ENCODE peak calls at places on chromosomes 5 and 9, in eight cellular contexts. G, F, T, L, R, M, A and V are unnamed samples. For H4K20me1, the result is how much of the 10 kb centered on the place peaks cover.

GRCh38 chr5:150044334-150044681 is 42.0 kb downstream of the CSF1R start:
- DNase-seq in G (no peak), F (no peak), T (peak), L (peak), R (no peak), M (no peak), A (no peak), V (no peak)

GRCh38 chr5:88770290-88771257 is 112.4 kb downstream of the MEF2C start:
- DNase-seq in G (no peak), F (no peak), T (peak), L (peak), R (no peak), M (no peak), A (no peak), V (no peak)

GRCh38 chr9:70480405-70480980 is 66.0 kb upstream of the KLF9 start:
- DNase-seq in G (no peak), F (no peak), T (peak), L (peak), R (no peak), M (no peak), A (no peak), V (peak)

GRCh38 chr5:31021181-31021624 is 172.3 kb upstream of the CDH6 start:
- DNase-seq in G (no peak), F (no peak), T (peak), L (peak), R (no peak), M (no peak), A (no peak), V (peak)

GRCh38 chr5:181222630-181223040 is 446 bp upstream of the TRIM41 start:
- DNase-seq in G (no peak), F (no peak), T (no peak), L (no peak), R (no peak), M (no peak), A (no peak), V (no peak)

GRCh38 chr5:108728566-108729305 is 19.0 kb upstream of the FER start:
- DNase-seq in G (no peak), F (peak), T (no peak), L (no peak), R (peak), M (no peak), A (no peak), V (no peak)

GRCh38 chr5:131082034-131082550 is 83.0 kb downstream of the HINT1 start:
- DNase-seq in G (no peak), F (no peak), T (no peak), L (no peak), R (no peak), M (no peak), A (no peak), V (no peak)

GRCh38 chr9:89797970-89798369 is 193.2 kb downstream of the GADD45G start:
- DNase-seq in G (no peak), F (no peak), T (no peak), L (no peak), R (no peak), M (no peak), A (no peak), V (no peak)

GRCh38 chr5:95822038-95822407 is 503 bp downstream of the GLRX start:
- DNase-seq in G (peak), F (peak), T (peak), L (peak), R (peak), M (no peak), A (peak), V (peak)

GRCh38 chr5:170570492-170570891 is 66.7 kb downstream of the KCNIP1 start:
- DNase-seq in G (no peak), F (no peak), T (no peak), L (no peak), R (no peak), M (no peak), A (no peak), V (no peak)

GRCh38 chr5:80220268-80220897 is 35.5 kb downstream of the SERINC5 start:
- DNase-seq in G (no peak), F (no peak), T (peak), L (no peak), R (no peak), M (no peak), A (no peak), V (no peak)

DNA sequence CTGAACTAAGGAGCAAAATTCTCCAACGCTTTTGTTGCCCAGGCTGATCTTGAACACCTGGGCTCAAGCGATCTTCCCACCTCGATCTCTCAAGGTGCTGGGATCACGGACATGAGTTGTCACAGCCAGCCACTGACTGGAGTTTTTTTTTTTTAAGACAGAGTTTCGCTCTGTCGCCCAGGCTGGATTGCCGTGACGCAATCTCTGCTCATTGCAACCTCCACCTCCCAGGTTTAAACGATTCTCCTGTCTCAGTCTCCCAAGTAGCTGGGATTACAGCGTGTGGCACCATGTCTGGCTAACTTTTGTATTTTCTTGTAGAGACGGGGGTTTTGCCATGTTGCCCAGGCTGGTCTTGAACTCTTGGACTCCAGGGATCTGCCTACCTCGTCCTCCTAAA is 58.2 kb downstream of the EHMT1 start:
- DNase-seq in G (no peak), F (no peak), T (no peak), L (no peak), R (no peak), M (no peak), A (no peak), V (no peak)
- H4K20me1 ChIP-seq in G (half or more), F (under half), T (under half), L (half or more), R (under half), M (under half), A (under half), V (half or more)

GRCh38 chr9:95810133-95810532 is 65.4 kb upstream of the ERCC6L2 start:
- DNase-seq in G (no peak), F (no peak), T (no peak), L (no peak), R (no peak), M (no peak), A (peak), V (no peak)

GRCh38 chr9:95810814-95811213 is 64.7 kb upstream of the ERCC6L2 start:
- DNase-seq in G (no peak), F (no peak), T (no peak), L (no peak), R (no peak), M (no peak), A (no peak), V (no peak)

GRCh38 chr9:95807326-95807947 is 68.1 kb upstream of the ERCC6L2 start:
- DNase-seq in G (no peak), F (no peak), T (no peak), L (peak), R (no peak), M (no peak), A (no peak), V (no peak)

GRCh38 chr9:95809686-95810085 is 65.8 kb upstream of the ERCC6L2 start:
- DNase-seq in G (no peak), F (no peak), T (no peak), L (no peak), R (no peak), M (no peak), A (no peak), V (no peak)

DNA sequence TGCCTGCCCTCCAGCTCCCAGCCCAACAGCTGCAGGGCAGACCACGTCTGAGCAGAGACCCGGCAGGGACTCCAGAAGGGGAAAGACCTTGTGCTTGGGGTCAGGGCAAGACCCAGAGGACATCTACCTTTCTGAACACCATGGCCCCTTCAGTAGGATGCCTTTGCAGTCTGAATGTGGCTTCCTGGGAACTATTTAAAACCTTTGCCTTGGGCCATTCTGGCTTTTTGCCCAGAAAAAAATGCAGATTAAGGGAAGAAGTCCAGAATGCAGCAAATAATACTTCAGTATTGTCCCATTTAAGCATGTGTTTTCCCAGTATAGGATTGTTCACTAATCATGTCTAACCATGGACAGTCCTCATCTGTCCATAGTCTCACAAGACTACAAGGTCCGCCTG is 67.5 kb upstream of the ERCC6L2 start:
- DNase-seq in G (no peak), F (no peak), T (peak), L (peak), R (no peak), M (no peak), A (no peak), V (no peak)
- H4K20me1 ChIP-seq in G (under half), F (under half), T (under half), L (under half), R (under half), M (under half), A (under half), V (under half)

GRCh38 chr5:179336126-179336870 is 9.0 kb downstream of the ADAMTS2 start:
- DNase-seq in G (no peak), F (peak), T (no peak), L (no peak), R (no peak), M (no peak), A (no peak), V (no peak)
- H4K20me1 ChIP-seq in G (under half), F (under half), T (under half), L (under half), R (under half), M (under half), A (under half), V (under half)

GRCh38 chr9:134834957-134835419 is 45.6 kb upstream of the FCN2 start:
- DNase-seq in G (no peak), F (no peak), T (no peak), L (no peak), R (no peak), M (no peak), A (no peak), V (no peak)
- H4K20me1 ChIP-seq in G (under half), F (under half), T (under half), L (under half), R (under half), M (under half), A (under half), V (under half)

GRCh38 chr9:14911046-14911445 is 818 bp upstream of the FREM1 start:
- DNase-seq in G (no peak), F (no peak), T (no peak), L (no peak), R (no peak), M (no peak), A (no peak), V (no peak)

GRCh38 chr9:14910178-14910805 is at the start of gene FREM1:
- DNase-seq in G (peak), F (no peak), T (peak), L (no peak), R (no peak), M (no peak), A (no peak), V (peak)

GRCh38 chr9:14909631-14910177 is 524 bp downstream of the FREM1 start:
- DNase-seq in G (no peak), F (no peak), T (no peak), L (no peak), R (no peak), M (no peak), A (no peak), V (no peak)

GRCh38 chr9:14913366-14913765 is 3.1 kb upstream of the FREM1 start:
- DNase-seq in G (no peak), F (no peak), T (no peak), L (no peak), R (no peak), M (no peak), A (no peak), V (no peak)

DNA sequence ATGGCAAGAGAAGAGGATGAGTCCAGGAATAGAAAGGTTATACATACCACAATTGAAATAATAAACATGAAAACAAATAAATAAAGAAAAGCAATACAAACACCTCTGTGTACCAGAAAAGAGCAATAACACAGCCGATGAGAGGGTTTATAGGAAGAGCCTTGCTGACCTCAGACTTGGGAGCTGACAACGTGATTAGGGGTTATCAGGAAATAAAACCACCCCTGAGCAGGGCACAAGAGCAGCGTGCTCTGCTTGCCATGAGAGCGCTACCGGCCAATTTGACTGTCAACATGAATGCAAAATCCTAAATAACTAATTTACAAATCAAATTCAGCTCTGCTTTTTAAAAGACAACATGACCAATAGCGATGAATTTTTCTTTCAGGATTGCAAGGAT is 2.6 kb upstream of the FREM1 start:
- DNase-seq in G (no peak), F (no peak), T (no peak), L (no peak), R (no peak), M (no peak), A (no peak), V (no peak)
- H4K20me1 ChIP-seq in G (under half), F (under half), T (under half), L (under half), R (under half), M (under half), A (under half), V (under half)

GRCh38 chr5:32157078-32157477 is 17.0 kb downstream of the GOLPH3 start:
- DNase-seq in G (no peak), F (no peak), T (no peak), L (no peak), R (no peak), M (no peak), A (no peak), V (no peak)
- H4K20me1 ChIP-seq in G (half or more), F (under half), T (under half), L (half or more), R (half or more), M (under half), A (under half), V (half or more)

DNA sequence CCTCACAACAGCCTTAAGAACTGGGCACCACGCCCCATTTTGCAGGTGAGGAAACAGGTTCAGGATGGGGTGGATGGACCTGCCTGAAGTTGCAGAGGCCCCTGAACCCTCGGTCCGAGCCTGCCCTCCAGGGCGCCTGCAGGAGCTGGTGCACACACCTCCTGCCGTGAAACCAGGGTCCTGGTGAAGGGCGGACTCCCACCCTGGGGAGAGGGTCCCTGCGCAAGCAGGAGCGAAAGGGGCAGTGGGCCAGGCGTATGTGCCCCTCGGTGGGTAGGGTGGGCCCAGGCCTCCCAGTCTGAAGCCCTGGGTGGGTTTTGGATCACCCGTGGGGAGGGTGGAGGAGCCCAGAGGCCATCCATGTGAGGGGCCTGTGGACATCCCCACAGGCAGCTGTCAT is 37.9 kb downstream of the HK3 start:
- DNase-seq in G (no peak), F (no peak), T (no peak), L (no peak), R (no peak), M (no peak), A (no peak), V (no peak)
- H4K20me1 ChIP-seq in G (under half), F (under half), T (under half), L (under half), R (under half), M (under half), A (under half), V (under half)

GRCh38 chr5:1325191-1325741 is 19.6 kb downstream of the CLPTM1L start:
- DNase-seq in G (no peak), F (no peak), T (no peak), L (no peak), R (no peak), M (no peak), A (no peak), V (no peak)

GRCh38 chr5:1324719-1325190 is 20.1 kb downstream of the CLPTM1L start:
- DNase-seq in G (no peak), F (no peak), T (no peak), L (no peak), R (no peak), M (no peak), A (no peak), V (no peak)

GRCh38 chr5:1323803-1324173 is 21.1 kb downstream of the CLPTM1L start:
- DNase-seq in G (no peak), F (no peak), T (no peak), L (no peak), R (no peak), M (no peak), A (no peak), V (no peak)

GRCh38 chr5:1322955-1323802 is 21.7 kb downstream of the CLPTM1L start:
- DNase-seq in G (no peak), F (no peak), T (no peak), L (no peak), R (no peak), M (no peak), A (no peak), V (no peak)

DNA sequence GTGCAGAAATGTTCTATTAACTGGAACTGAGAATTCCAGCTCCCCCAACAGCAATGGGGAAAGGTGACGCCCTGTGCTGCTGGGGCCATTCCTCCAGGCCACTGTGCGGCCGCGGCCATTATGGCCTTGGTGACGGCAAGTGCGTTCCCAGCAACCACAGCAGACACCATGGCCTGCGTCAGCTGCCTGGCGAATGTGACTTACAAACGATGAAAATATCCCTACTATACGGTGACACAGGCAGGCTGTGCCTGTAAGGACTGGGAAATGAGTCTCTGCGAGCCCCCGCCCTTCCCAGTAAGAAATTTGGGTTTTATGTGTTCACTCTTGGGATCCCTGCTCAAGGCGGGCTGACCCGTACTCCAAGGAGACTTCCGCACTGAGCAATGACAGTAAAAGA is 20.6 kb downstream of the CLPTM1L start:
- DNase-seq in G (no peak), F (no peak), T (no peak), L (no peak), R (no peak), M (no peak), A (no peak), V (no peak)
- H4K20me1 ChIP-seq in G (under half), F (under half), T (under half), L (under half), R (under half), M (under half), A (under half), V (under half)